ENCODE peak calls at places on chromosomes 16 and 17, in seven cellular contexts. R, C, B, A, E, L and W are unnamed samples.

GRCh38 chr17:75633484-75634375 is 496 bp downstream of the SMIM5 start:
- DNase-seq in E (peak; percentile 96), L (peak; percentile 82), A (peak; percentile 10), R (peak; percentile 38), C (peak; percentile 94), B (peak; percentile 96), W (peak; percentile 59)

GRCh38 chr17:66676421-66676820 is 158.5 kb upstream of the CACNG5 start:
- DNase-seq in B (no peak), E (peak; percentile 36), C (no peak), R (no peak), A (no peak), L (no peak), W (no peak)

GRCh38 chr16:57024894-57025680 is 35.7 kb downstream of the NLRC5 start:
- DNase-seq in R (no peak), E (no peak), B (no peak), C (no peak), A (no peak), L (no peak), W (no peak)

GRCh38 chr16:14284930-14285541 is 213.9 kb downstream of the MRTFB start:
- DNase-seq in L (no peak), B (peak; percentile 71), R (no peak), E (peak; percentile 86), A (no peak), C (no peak), W (no peak)

GRCh38 chr16:2752850-2753522 is 548 bp downstream of the SRRM2 start:
- DNase-seq in L (peak; percentile 98), E (peak; percentile 90), C (peak; percentile 91), B (peak; percentile 92), A (no peak), R (no peak), W (peak; percentile 36)

GRCh38 chr17:55264273-55264639 is 504 bp upstream of the HLF start:
- DNase-seq in B (no peak), A (no peak), R (no peak), L (no peak), E (no peak), C (no peak), W (no peak)

GRCh38 chr16:17159616-17160015 is 311.1 kb downstream of the XYLT1 start:
- DNase-seq in B (peak; percentile 20), R (no peak), A (no peak), C (no peak), E (no peak), L (no peak), W (no peak)

GRCh38 chr17:17141860-17142552 is 64.1 kb downstream of the PLD6 start:
- DNase-seq in A (no peak), C (no peak), R (no peak), L (peak; percentile 91), E (peak; percentile 71), B (peak; percentile 69), W (peak; percentile 34)

GRCh38 chr16:25279491-25279890 is 21.8 kb upstream of the ZKSCAN2 start:
- DNase-seq in C (no peak), E (no peak), R (no peak), L (no peak), B (no peak), A (no peak), W (no peak)

GRCh38 chr16:19382084-19382801 is 35.4 kb upstream of the TMC5 start:
- DNase-seq in R (no peak), B (no peak), L (no peak), A (no peak), E (no peak), C (no peak), W (no peak)

GRCh38 chr17:68424188-68424587 is 33.1 kb downstream of the WIPI1 start:
- DNase-seq in E (no peak), L (no peak), C (no peak), A (no peak), R (no peak), B (no peak), W (no peak)

GRCh38 chr16:11796227-11797165 is 562 bp downstream of the ZC3H7A start:
- DNase-seq in R (no peak), C (peak; percentile 88), E (peak; percentile 78), L (peak; percentile 92), B (peak; percentile 50), A (no peak), W (no peak)

GRCh38 chr17:1872254-1872653 is 42.4 kb downstream of the RPA1 start:
- DNase-seq in B (no peak), A (no peak), R (no peak), E (no peak), L (peak; percentile 56), C (no peak), W (no peak)

GRCh38 chr17:69060835-69061234 is at the start of gene ABCA9:
- DNase-seq in R (no peak), A (no peak), L (no peak), C (no peak), E (peak; percentile 93), B (no peak), W (no peak)

GRCh38 chr17:72125742-72126141 is 4.9 kb downstream of the SOX9 start:
- DNase-seq in E (peak; percentile 63), B (no peak), R (no peak), A (no peak), C (no peak), L (no peak), W (no peak)

GRCh38 chr16:19929062-19929511 is 44.4 kb upstream of the GPRC5B start:
- DNase-seq in E (no peak), L (no peak), B (no peak), A (no peak), C (no peak), R (no peak), W (no peak)

GRCh38 chr17:28684963-28685362 is 23.0 kb downstream of the SUPT6H start:
- DNase-seq in E (peak; percentile 26), L (no peak), R (no peak), C (no peak), B (no peak), A (no peak), W (no peak)

GRCh38 chr17:3528604-3529511 is 28.8 kb downstream of the TRPV3 start:
- DNase-seq in A (no peak), E (no peak), R (no peak), B (no peak), L (no peak), C (peak; percentile 56), W (no peak)

GRCh38 chr17:66459811-66460270 is 157.4 kb downstream of the PRKCA start:
- DNase-seq in A (no peak), R (no peak), C (no peak), B (no peak), L (no peak), E (peak; percentile 99), W (no peak)

GRCh38 chr16:1745900-1746692 is 25.2 kb downstream of the NME3 start:
- DNase-seq in L (peak; percentile 69), A (no peak), B (no peak), R (no peak), E (no peak), C (no peak), W (no peak)

GRCh38 chr17:43816336-43817320 is 16.3 kb downstream of the MPP3 start:
- DNase-seq in B (no peak), R (no peak), L (no peak), E (no peak), A (no peak), C (no peak), W (no peak)

DNA sequence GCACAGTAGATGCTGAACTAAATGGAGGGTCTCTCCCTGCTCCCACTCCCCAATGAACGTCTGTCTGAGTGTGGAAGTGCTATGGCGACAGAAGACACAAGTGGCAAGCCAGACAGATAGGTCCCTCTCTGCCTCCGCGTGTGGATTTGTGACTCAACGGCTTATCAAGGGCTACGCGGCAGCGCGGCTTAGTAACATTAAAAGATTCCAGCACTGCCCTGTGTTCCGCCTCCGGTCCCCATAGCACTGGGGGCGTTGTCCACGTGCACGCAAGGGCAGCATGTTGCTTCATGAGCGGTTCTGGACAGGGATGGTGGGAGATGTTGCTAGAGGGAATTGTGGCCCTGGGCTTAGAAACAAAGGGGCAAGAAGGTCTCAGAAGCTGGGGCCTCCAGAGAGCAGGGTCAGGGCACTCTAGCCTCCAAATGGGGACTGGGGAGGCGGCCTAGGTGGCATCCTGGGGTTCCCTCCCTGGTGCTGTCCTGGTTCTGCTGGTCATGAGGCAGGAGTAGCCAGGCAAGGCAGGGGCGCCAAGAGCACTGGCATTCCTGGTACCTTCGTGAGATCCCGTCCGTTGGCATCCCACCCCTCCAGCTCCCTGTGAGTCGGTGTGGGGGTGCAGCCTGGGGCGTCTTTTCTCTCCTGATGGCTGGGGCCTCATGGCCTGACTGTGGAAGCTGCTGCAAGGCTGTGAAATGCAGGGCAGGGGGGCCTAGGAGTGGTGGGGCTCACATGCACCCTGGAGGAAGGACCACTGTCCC is 9.1 kb downstream of the CRHR1 start:
- DNase-seq in L (no peak), R (no peak), E (no peak), B (no peak), A (no peak), C (no peak), W (no peak)
- H3K4me3 ChIP-seq in L (no peak overlapping the region), R (no peak overlapping the region), E (no peak overlapping the region), B (no peak overlapping the region), A (no peak overlapping the region), C (no peak overlapping the region), W (no peak overlapping the region)

GRCh38 chr17:59101178-59101577 is 5.5 kb downstream of the TRIM37 start:
- DNase-seq in E (no peak), B (no peak), C (no peak), L (no peak), R (no peak), A (no peak), W (no peak)
- H3K27ac ChIP-seq in E (no peak overlapping the region), B (no peak overlapping the region), C (no peak overlapping the region), L (no peak overlapping the region), R (no peak overlapping the region), A (no peak overlapping the region), W (no peak overlapping the region)

GRCh38 chr16:35561346-35561745 is 2101.9 kb downstream of the TP53TG3F start:
- DNase-seq in L (no peak), R (no peak), E (no peak), B (no peak), C (no peak), A (no peak), W (no peak)
- H3K9me3 ChIP-seq in L (no peaks in the 10 kb centered on the region), R (no peaks in the 10 kb centered on the region), E (no peaks in the 10 kb centered on the region), B (no peaks in the 10 kb centered on the region), C (no peaks in the 10 kb centered on the region), A (no peaks in the 10 kb centered on the region), W (peaks cover 3% of the 10 kb centered on the region)

GRCh38 chr17:77106874-77107358 is 33.9 kb upstream of the SEC14L1 start:
- DNase-seq in C (no peak), E (no peak), R (no peak), A (no peak), B (no peak), L (no peak), W (no peak)
- H3K4me3 ChIP-seq in C (no peak overlapping the region), E (no peak overlapping the region), R (no peak overlapping the region), A (no peak overlapping the region), B (no peak overlapping the region), L (no peak overlapping the region), W (no peak overlapping the region)

GRCh38 chr17:9132944-9133610 is 111.8 kb downstream of the NTN1 start:
- DNase-seq in B (no peak), A (no peak), L (no peak), E (no peak), C (no peak), R (no peak), W (no peak)
- H3K27ac ChIP-seq in B (no peak overlapping the region), A (no peak overlapping the region), L (no peak overlapping the region), E (no peak overlapping the region), C (no peak overlapping the region), R (no peak overlapping the region), W (no peak overlapping the region)